ENCODE peak calls at places on chromosomes 7 and 10, in six cellular contexts. G, P, J, H, I and D are unnamed samples.

GRCh38 chr10:121077331-121077730 is 226.2 kb downstream of the WDR11 start:
- DNase-seq in H (no peak), J (no peak), P (no peak), I (no peak), G (peak; percentile 8), D (peak; percentile 86)

GRCh38 chr7:144738708-144739314 is 97.0 kb downstream of the TPK1 start:
- DNase-seq in G (peak; percentile 45), I (peak; percentile 25), J (peak; percentile 15), P (peak; percentile 32), H (peak; percentile 18), D (peak; percentile 2)

GRCh38 chr10:77004917-77005564 is 632.6 kb downstream of the KCNMA1 start:
- DNase-seq in H (peak; percentile 18), P (peak; percentile 53), J (peak; percentile 52), I (peak; percentile 41), G (peak; percentile 89), D (no peak)

GRCh38 chr10:11527700-11528255 is 83.7 kb downstream of the USP6NL start:
- DNase-seq in G (no peak), P (no peak), H (no peak), J (no peak), I (no peak), D (no peak)

GRCh38 chr10:5573968-5574641 is 49.3 kb downstream of the CALML3 start:
- DNase-seq in J (peak; percentile 80), P (no peak), G (no peak), H (no peak), I (no peak), D (no peak)

GRCh38 chr7:132998763-132999162 is 83.1 kb downstream of the CHCHD3 start:
- DNase-seq in J (no peak), H (no peak), P (no peak), I (no peak), G (peak; percentile 78), D (no peak)

GRCh38 chr10:62095341-62096071 is 173.1 kb downstream of the RTKN2 start:
- DNase-seq in P (peak; percentile 66), H (no peak), G (no peak), I (no peak), J (no peak), D (no peak)

GRCh38 chr10:113524539-113525490 is 28.0 kb upstream of the HABP2 start:
- DNase-seq in I (no peak), J (no peak), G (no peak), P (no peak), H (no peak), D (no peak)

GRCh38 chr7:148503900-148504487 is 86.6 kb upstream of the C7orf33 start:
- DNase-seq in P (peak; percentile 22), G (peak; percentile 52), I (peak; percentile 18), H (peak; percentile 24), J (peak; percentile 48), D (no peak)

GRCh38 chr7:71486856-71487628 is 355.1 kb downstream of the GALNT17 start:
- DNase-seq in I (no peak), G (no peak), P (no peak), H (no peak), J (no peak), D (no peak)

GRCh38 chr10:80289451-80290287 is at the start of gene MAT1A:
- DNase-seq in G (peak; percentile 85), I (no peak), P (peak; percentile 36), J (no peak), H (peak; percentile 74), D (no peak)

GRCh38 chr7:112951070-112951469 is 135.6 kb downstream of the GPR85 start:
- DNase-seq in I (no peak), G (no peak), P (no peak), H (no peak), J (peak; percentile 9), D (no peak)

GRCh38 chr7:133797818-133798485 is 329.2 kb upstream of the LRGUK start:
- DNase-seq in H (no peak), P (no peak), J (no peak), G (no peak), I (no peak), D (no peak)

GRCh38 chr7:156819733-156820295 is 73.2 kb downstream of the LMBR1 start:
- DNase-seq in H (no peak), J (no peak), P (no peak), G (no peak), I (no peak), D (no peak)

GRCh38 chr7:31545549-31545948 is 31.7 kb downstream of the ITPRID1 start:
- DNase-seq in I (no peak), P (no peak), J (no peak), G (no peak), H (no peak), D (no peak)

GRCh38 chr7:117673367-117673766 is 193.5 kb downstream of the CFTR start:
- DNase-seq in P (no peak), G (peak; percentile 81), J (no peak), H (no peak), I (no peak), D (no peak)

GRCh38 chr7:148697256-148697841 is 1.4 kb upstream of the CUL1 start:
- DNase-seq in G (no peak), J (peak; percentile 55), I (no peak), P (no peak), H (no peak), D (no peak)

GRCh38 chr10:132145521-132146185 is 41.1 kb upstream of the DPYSL4 start:
- DNase-seq in I (no peak), P (no peak), G (no peak), H (no peak), J (no peak), D (no peak)

GRCh38 chr7:107948645-107949442 is 54.1 kb downstream of the LAMB1 start:
- DNase-seq in I (peak; percentile 88), J (no peak), P (peak; percentile 76), G (no peak), H (peak; percentile 54), D (no peak)

GRCh38 chr10:111990734-111991133 is 192.8 kb downstream of the GPAM start:
- DNase-seq in J (peak; percentile 28), I (no peak), G (peak; percentile 51), P (no peak), H (no peak), D (no peak)

GRCh38 chr10:123970207-123970926 is 78.8 kb upstream of the CPXM2 start:
- DNase-seq in G (peak; percentile 42), I (no peak), P (no peak), J (no peak), H (no peak), D (no peak)

GRCh38 chr7:36305226-36305625 is 84.4 kb upstream of the ANLN start:
- DNase-seq in J (no peak), H (no peak), G (no peak), I (no peak), P (no peak), D (no peak)

GRCh38 chr7:143042159-143042820 is 9.9 kb upstream of the OR6V1 start:
- DNase-seq in G (peak; percentile 15), I (no peak), H (no peak), J (no peak), P (no peak), D (no peak)

GRCh38 chr7:124992881-124993562 is 63.4 kb upstream of the POT1 start:
- DNase-seq in H (no peak), P (peak; percentile 51), G (no peak), J (no peak), I (peak; percentile 39), D (no peak)

GRCh38 chr10:8331387-8331786 is 276.9 kb downstream of the GATA3 start:
- DNase-seq in G (no peak), I (no peak), H (no peak), J (no peak), P (no peak), D (no peak)

GRCh38 chr7:142556745-142557144 is 192.5 kb upstream of the PRSS1 start:
- DNase-seq in I (peak; percentile 94), H (peak; percentile 71), P (peak; percentile 87), J (peak; percentile 25), G (peak; percentile 59), D (peak; percentile 48)

GRCh38 chr7:30445770-30446169 is 32.8 kb downstream of the NOD1 start:
- DNase-seq in H (no peak), G (peak; percentile 74), I (no peak), J (no peak), P (peak; percentile 57), D (peak; percentile 92)

GRCh38 chr10:97428572-97428981 is 2.6 kb downstream of the PGAM1 start:
- DNase-seq in J (no peak), I (no peak), P (no peak), G (peak; percentile 27), H (no peak), D (no peak)

GRCh38 chr10:2508971-2509605 is 558.3 kb upstream of the PFKP start:
- DNase-seq in P (no peak), G (no peak), I (no peak), H (no peak), J (no peak), D (no peak)

GRCh38 chr7:31049001-31049765 is 2.9 kb upstream of the ADCYAP1R1 start:
- DNase-seq in G (no peak), I (no peak), J (peak; percentile 86), H (no peak), P (no peak), D (no peak)

GRCh38 chr10:93541402-93542357 is 24.8 kb upstream of the FFAR4 start:
- DNase-seq in H (peak; percentile 27), G (peak; percentile 76), I (no peak), P (peak; percentile 56), J (peak; percentile 67), D (no peak)

GRCh38 chr7:92053312-92053711 is 81.0 kb downstream of the CYP51A1 start:
- DNase-seq in G (no peak), P (no peak), I (no peak), H (no peak), J (no peak), D (no peak)

GRCh38 chr10:73460897-73461296 is 27.5 kb upstream of the MSS51 start:
- DNase-seq in J (no peak), G (no peak), I (no peak), H (no peak), P (no peak), D (no peak)

GRCh38 chr10:100967332-100967731 is 2.0 kb upstream of the SEMA4G start:
- DNase-seq in I (no peak), H (no peak), P (no peak), J (no peak), G (no peak), D (no peak)

GRCh38 chr10:126013489-126014281 is 117.3 kb downstream of the FANK1 start:
- DNase-seq in G (peak; percentile 58), J (no peak), P (peak; percentile 59), H (no peak), I (peak; percentile 43), D (no peak)
- TF ChIP-seq REST in G (no peak), J (no peak), P (no peak), H (no peak), I (no peak), D (no peak)

GRCh38 chr7:77217474-77218185 is 18.0 kb upstream of the FGL2 start:
- DNase-seq in G (no peak), P (no peak), H (no peak), J (no peak), I (no peak), D (no peak)
- H3K4me3 ChIP-seq in G (no peak overlapping the region), P (no peak overlapping the region), H (no peak overlapping the region), J (no peak overlapping the region), I (no peak overlapping the region), D (no peak overlapping the region)

GRCh38 chr7:47444376-47445098 is 137.4 kb downstream of the TNS3 start:
- DNase-seq in I (no peak), H (no peak), P (peak; percentile 35), J (peak; percentile 49), G (peak; percentile 54), D (no peak)
- TF ChIP-seq CTCF in I (no peak), H (peak; percentile 58), P (no peak), J (peak; percentile 76), G (peak; percentile 61), D (peak; percentile 27)

GRCh38 chr10:16867556-16867955 is 50.3 kb upstream of the RSU1 start:
- DNase-seq in I (no peak), J (no peak), H (peak; percentile 19), P (no peak), G (peak; percentile 36), D (no peak)
- TF ChIP-seq REST in I (no peak), J (no peak), H (no peak), P (no peak), G (no peak), D (no peak)